ENCODE peak calls at places on chromosomes 16 and 17, in eight cellular contexts. L is CD8-positive, alpha-beta memory T cell; S is CD4-positive, alpha-beta memory T cell; W is CD4-positive, CD25-positive, alpha-beta regulatory T cell; B is H9; I is lower lobe of right lung; X is psoas muscle; T is heart right ventricle. P is an unnamed sample. For H3K4me1, the result is how much of the 10 kb centered on the place peaks cover.

GRCh38 chr16:10777356-10777755 is 33.7 kb downstream of the NUBP1 start:
- DNase-seq in T (no peak), W (no peak), S (no peak), I (no peak), X (no peak), L (no peak), B (no peak), P (no peak)

GRCh38 chr16:73949574-73950348 is 346.9 kb upstream of the PSMD7 start:
- DNase-seq in L (no peak), W (no peak), S (no peak), T (no peak), X (no peak), B (no peak), I (no peak), P (peak)

GRCh38 chr17:8994319-8994718 is 27.0 kb upstream of the NTN1 start:
- DNase-seq in I (peak), W (no peak), X (peak), L (peak), S (no peak), T (peak), B (peak), P (peak)

GRCh38 chr16:77223184-77223583 is 24.0 kb downstream of the SYCE1L start:
- DNase-seq in X (no peak), L (no peak), T (no peak), S (no peak), W (no peak), B (peak), I (no peak), P (no peak)

GRCh38 chr17:47694818-47695663 is 1.1 kb downstream of the TBKBP1 start:
- DNase-seq in L (no peak), X (peak), S (no peak), B (peak), W (peak), I (peak), T (peak), P (peak)

GRCh38 chr16:69399361-69399760 is 13.6 kb upstream of the TERF2 start:
- DNase-seq in X (no peak), S (no peak), T (no peak), I (no peak), L (no peak), B (no peak), W (no peak), P (no peak)

GRCh38 chr16:2340564-2341455 is at the start of gene ABCA3:
- DNase-seq in X (peak), W (peak), T (peak), B (peak), L (peak), S (peak), I (peak), P (peak)

GRCh38 chr17:83124871-83125514 is 45.6 kb downstream of the METRNL start:
- DNase-seq in S (peak), B (peak), T (no peak), I (peak), L (peak), X (peak), W (no peak), P (no peak)

GRCh38 chr17:216625-217024 is 35.2 kb upstream of the DOC2B start:
- DNase-seq in B (no peak), X (no peak), L (no peak), S (no peak), W (no peak), T (no peak), I (no peak), P (no peak)

GRCh38 chr16:70740919-70741778 is 55.3 kb upstream of the MTSS2 start:
- DNase-seq in S (no peak), B (no peak), W (no peak), I (no peak), L (no peak), X (no peak), T (no peak), P (peak)

GRCh38 chr16:14121872-14122271 is 50.8 kb downstream of the MRTFB start:
- DNase-seq in T (no peak), W (no peak), B (no peak), S (no peak), L (no peak), X (no peak), I (no peak), P (no peak)

GRCh38 chr17:65892912-65893377 is 299.0 kb downstream of the CEP112 start:
- DNase-seq in S (no peak), X (no peak), I (no peak), T (no peak), L (no peak), W (no peak), B (no peak), P (no peak)

GRCh38 chr17:39104046-39104445 is 47.4 kb downstream of the PLXDC1 start:
- DNase-seq in B (no peak), T (no peak), L (no peak), I (no peak), X (no peak), S (no peak), W (no peak), P (no peak)

GRCh38 chr17:41666336-41666680 is 22.4 kb upstream of the EIF1 start:
- DNase-seq in W (peak), X (peak), T (peak), I (no peak), S (peak), L (peak), B (no peak), P (peak)

GRCh38 chr17:4003501-4004421 is 39.5 kb upstream of the ATP2A3 start:
- DNase-seq in W (no peak), I (no peak), L (no peak), X (no peak), T (no peak), S (no peak), B (peak), P (no peak)

GRCh38 chr17:52524238-52524637 is 365.7 kb upstream of the CA10 start:
- DNase-seq in W (no peak), X (no peak), I (no peak), L (no peak), T (no peak), S (no peak), B (no peak), P (no peak)

GRCh38 chr16:9845661-9846361 is 336.4 kb downstream of the GRIN2A start:
- DNase-seq in X (no peak), W (no peak), S (no peak), I (no peak), B (no peak), L (no peak), T (no peak), P (peak)

GRCh38 chr16:71515026-71515425 is 11.2 kb upstream of the CHST4 start:
- DNase-seq in W (no peak), T (no peak), I (no peak), X (no peak), L (no peak), B (no peak), S (no peak), P (no peak)

GRCh38 chr17:47660064-47660492 is 10.4 kb downstream of the KPNB1 start:
- DNase-seq in T (no peak), X (no peak), W (no peak), S (peak), L (peak), I (no peak), B (no peak), P (no peak)

GRCh38 chr16:81864646-81865382 is 85.7 kb downstream of the PLCG2 start:
- DNase-seq in L (no peak), W (no peak), T (no peak), S (no peak), I (no peak), X (no peak), B (no peak), P (no peak)

GRCh38 chr16:50360779-50361178 is 8.0 kb downstream of the BRD7 start:
- DNase-seq in L (no peak), W (no peak), S (no peak), T (no peak), I (no peak), X (no peak), B (no peak), P (no peak)

GRCh38 chr17:10081571-10082169 is 116.7 kb downstream of the GAS7 start:
- DNase-seq in W (no peak), S (no peak), I (no peak), B (no peak), T (no peak), L (peak), X (no peak), P (no peak)

GRCh38 chr17:62614142-62614541 is 13.3 kb upstream of the MRC2 start:
- DNase-seq in T (no peak), B (no peak), X (peak), I (no peak), S (no peak), W (no peak), L (no peak), P (peak)

GRCh38 chr17:78585231-78585630 is 8.0 kb upstream of the DNAH17 start:
- DNase-seq in B (no peak), S (no peak), X (peak), I (no peak), L (no peak), T (no peak), W (no peak), P (no peak)

DNA sequence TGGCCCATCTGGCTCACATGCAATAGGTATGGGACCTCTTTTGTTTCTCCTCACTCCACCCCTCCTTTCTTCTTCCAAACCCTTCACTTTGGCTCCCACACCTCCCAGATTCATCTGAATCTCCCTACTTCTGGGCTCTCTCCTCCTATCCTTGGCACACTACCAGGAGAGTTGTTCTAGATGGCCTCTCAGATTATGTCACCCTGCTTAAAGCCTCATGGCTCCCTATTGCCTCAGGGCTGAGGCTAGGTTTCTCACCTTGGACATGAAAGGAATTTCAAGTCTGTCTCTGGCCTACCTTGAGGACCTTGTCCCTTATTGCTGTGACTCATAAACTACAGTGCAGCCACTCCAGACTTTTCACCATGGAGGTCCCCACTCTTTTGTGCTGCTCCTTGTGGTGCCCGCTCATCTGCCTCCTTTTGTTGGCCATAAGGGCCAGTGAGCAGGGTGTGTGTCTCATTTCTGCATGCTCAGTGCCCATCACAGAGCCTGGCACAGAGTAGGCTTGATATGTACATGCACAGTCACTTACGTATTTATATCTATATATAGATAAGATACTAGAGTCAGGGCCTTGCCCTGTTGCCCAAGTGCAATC is 1.0 kb upstream of the MFAP4 start:
- DNase-seq in B (no peak), I (no peak), L (no peak), T (no peak), S (no peak), W (no peak), X (no peak), P (peak)
- H3K4me1 ChIP-seq in B (under half), I (half or more), L (under half), T (half or more), S (under half), W (under half), X (under half), P (half or more)

DNA sequence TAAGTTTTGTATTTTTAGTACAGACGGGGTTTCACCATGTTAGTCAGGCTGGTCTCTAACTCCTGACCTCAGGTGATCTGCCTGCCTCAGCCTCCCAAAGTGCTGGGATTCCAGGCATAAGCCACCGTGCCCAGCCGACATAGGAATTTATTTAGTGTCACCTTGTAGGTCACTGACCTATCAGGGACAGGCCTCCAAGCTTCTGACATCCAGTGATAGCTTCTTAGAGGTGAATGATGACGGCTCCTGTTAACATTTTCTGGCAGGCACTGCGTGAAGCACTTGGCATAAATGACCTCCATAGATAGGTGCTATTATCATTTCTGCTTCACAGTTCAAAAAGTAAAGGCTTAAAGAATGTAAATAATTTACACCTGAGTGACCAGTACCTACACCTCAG is 71.6 kb downstream of the RBFOX1 start:
- DNase-seq in L (no peak), X (no peak), W (no peak), B (no peak), I (no peak), T (no peak), S (no peak), P (no peak)
- H3K4me1 ChIP-seq in L (under half), X (half or more), W (under half), B (under half), I (under half), T (under half), S (under half), P (under half)

GRCh38 chr17:77375917-77376651 is 235.3 kb downstream of the SEC14L1 start:
- DNase-seq in I (no peak), B (peak), L (peak), W (peak), T (no peak), S (peak), X (no peak), P (peak)

GRCh38 chr17:77374170-77374936 is 233.6 kb downstream of the SEC14L1 start:
- DNase-seq in W (peak), X (peak), S (peak), T (peak), I (peak), L (peak), B (peak), P (peak)

GRCh38 chr17:77373298-77374169 is 232.8 kb downstream of the SEC14L1 start:
- DNase-seq in L (peak), B (peak), S (peak), T (peak), X (peak), I (peak), W (no peak), P (peak)

GRCh38 chr17:77375526-77375916 is 234.8 kb downstream of the SEC14L1 start:
- DNase-seq in S (no peak), B (no peak), W (no peak), L (no peak), I (no peak), X (no peak), T (no peak), P (no peak)

DNA sequence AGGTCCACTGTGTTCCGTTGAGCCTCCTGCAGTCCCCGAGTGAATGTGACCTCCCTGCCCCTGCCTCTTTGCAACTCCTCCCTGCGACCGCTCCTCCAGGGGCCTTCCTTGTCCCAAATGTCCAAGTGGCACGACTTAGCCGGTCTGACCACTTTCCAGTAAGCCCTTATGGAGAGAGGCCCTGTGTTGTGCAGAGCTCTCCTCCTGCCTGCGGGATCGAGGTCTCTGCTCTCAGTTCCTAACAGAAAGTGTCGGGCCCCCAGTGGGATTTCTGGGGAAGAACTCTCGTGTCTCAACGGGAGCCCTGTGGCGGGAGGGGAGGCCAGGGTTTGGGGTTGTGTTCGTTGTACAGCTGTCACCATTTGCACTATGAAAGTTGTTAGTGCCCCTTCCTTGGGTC is 234.3 kb downstream of the SEC14L1 start:
- DNase-seq in B (no peak), I (peak), W (no peak), X (no peak), S (no peak), L (no peak), T (no peak), P (peak)
- H3K4me1 ChIP-seq in B (under half), I (half or more), W (half or more), X (half or more), S (half or more), L (half or more), T (half or more), P (half or more)

GRCh38 chr17:14305785-14306496 is 5.1 kb downstream of the HS3ST3B1 start:
- DNase-seq in W (no peak), L (no peak), S (no peak), X (no peak), B (peak), I (no peak), T (no peak), P (no peak)
- H3K4me1 ChIP-seq in W (half or more), L (half or more), S (half or more), X (under half), B (under half), I (under half), T (half or more), P (half or more)

DNA sequence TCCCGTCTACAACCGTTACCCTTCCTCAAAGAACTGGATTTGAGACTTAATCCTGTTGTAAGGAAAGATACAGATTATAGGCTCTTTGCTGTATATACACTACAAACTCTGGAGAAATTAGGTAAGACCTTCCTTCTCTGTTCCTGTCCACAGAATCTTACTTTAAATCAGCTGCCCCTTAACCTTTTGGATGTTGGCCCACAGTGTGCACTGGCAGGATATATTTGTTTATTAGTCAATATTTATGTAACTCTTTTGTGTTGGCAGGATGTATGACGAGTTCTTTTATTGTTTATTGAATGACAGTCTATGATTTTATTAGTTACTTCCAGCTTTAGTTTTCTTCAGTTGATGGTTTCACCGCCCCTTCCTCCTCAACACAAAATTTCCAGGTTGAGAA is 19.7 kb downstream of the LRRC36 start:
- DNase-seq in T (no peak), B (no peak), W (no peak), L (no peak), I (no peak), X (no peak), S (no peak), P (no peak)
- H3K4me1 ChIP-seq in T (under half), B (under half), W (under half), L (under half), I (under half), X (under half), S (under half), P (under half)

DNA sequence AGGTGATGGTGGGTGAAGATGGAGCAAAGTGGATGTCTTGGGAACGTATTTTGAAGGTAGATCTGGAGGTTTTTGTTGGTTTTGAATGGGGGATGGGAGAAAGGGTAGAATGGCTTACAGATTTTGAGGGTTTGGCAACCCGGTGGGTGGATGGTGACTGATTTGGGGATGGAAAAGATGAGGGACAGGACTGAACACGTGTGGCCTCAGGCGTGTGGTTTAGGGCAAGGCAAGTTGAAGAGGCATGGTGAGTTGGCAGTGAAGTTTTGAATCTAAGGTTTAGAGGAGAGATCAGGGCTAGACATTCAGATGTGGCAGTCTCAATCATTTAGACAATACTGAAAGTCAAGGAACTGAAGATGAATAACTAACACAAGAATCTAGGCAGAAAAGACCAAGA is 5.0 kb upstream of the DCTPP1 start:
- DNase-seq in I (no peak), X (no peak), B (no peak), T (no peak), W (no peak), S (no peak), L (no peak), P (no peak)
- H3K4me1 ChIP-seq in I (under half), X (under half), B (under half), T (under half), W (under half), S (under half), L (under half), P (under half)

GRCh38 chr17:82124101-82124500 is 26.1 kb upstream of the FASN start:
- DNase-seq in W (no peak), S (no peak), L (no peak), B (no peak), X (no peak), T (no peak), I (no peak), P (no peak)
- H3K4me1 ChIP-seq in W (under half), S (half or more), L (half or more), B (under half), X (under half), T (under half), I (under half), P (under half)

P was measured in adipocyte.